ENCODE peak calls at places on chromosomes 6 and 20, in five cellular contexts. X, L, I, D and U are unnamed samples.

GRCh38 chr20:36167826-36168634 is 13.5 kb downstream of the EPB41L1 start:
- DNase-seq in X (peak; percentile 59), L (no peak), I (no peak), D (no peak), U (peak; percentile 72)

GRCh38 chr6:42184475-42184874 is 10.3 kb downstream of the GUCA1B start:
- DNase-seq in X (no peak), L (no peak), I (no peak), D (no peak), U (no peak)

GRCh38 chr6:117555882-117556498 is 46.3 kb downstream of the GOPC start:
- DNase-seq in X (peak; percentile 52), L (no peak), I (no peak), D (no peak), U (peak; percentile 63)

GRCh38 chr6:31901415-31901952 is 402 bp downstream of the ZBTB12 start:
- DNase-seq in X (peak; percentile 59), L (no peak), I (no peak), D (peak; percentile 81), U (peak; percentile 45)

GRCh38 chr6:15504040-15504491 is 158.8 kb downstream of the DTNBP1 start:
- DNase-seq in X (peak; percentile 35), L (no peak), I (no peak), D (no peak), U (peak; percentile 35)

GRCh38 chr20:10282930-10283556 is 64.4 kb downstream of the SNAP25 start:
- DNase-seq in X (peak; percentile 11), L (no peak), I (peak; percentile 42), D (no peak), U (peak; percentile 6)

GRCh38 chr6:161544801-161545490 is 271.1 kb upstream of the AGPAT4 start:
- DNase-seq in X (no peak), L (no peak), I (no peak), D (no peak), U (no peak)

GRCh38 chr6:88670369-88670768 is 293.0 kb downstream of the RNGTT start:
- DNase-seq in X (no peak), L (no peak), I (no peak), D (no peak), U (no peak)

GRCh38 chr20:25309395-25310267 is 61.7 kb downstream of the PYGB start:
- DNase-seq in X (peak; percentile 56), L (no peak), I (peak; percentile 62), D (peak; percentile 75), U (peak; percentile 74)

GRCh38 chr6:11142296-11143027 is 30.9 kb upstream of the ERVFRD-1 start:
- DNase-seq in X (no peak), L (no peak), I (no peak), D (no peak), U (no peak)

GRCh38 chr6:168648240-168648639 is 207.3 kb downstream of the SMOC2 start:
- DNase-seq in X (no peak), L (no peak), I (no peak), D (no peak), U (no peak)

GRCh38 chr6:11439017-11439420 is 98.5 kb upstream of the TMEM170B start:
- DNase-seq in X (peak; percentile 73), L (no peak), I (no peak), D (no peak), U (peak; percentile 22)

GRCh38 chr20:57391439-57392129 is 388 bp downstream of the RBM38 start:
- DNase-seq in X (peak; percentile 15), L (no peak), I (no peak), D (peak; percentile 63), U (peak; percentile 11)

GRCh38 chr6:20608371-20608770 is 74.1 kb downstream of the CDKAL1 start:
- DNase-seq in X (no peak), L (no peak), I (no peak), D (no peak), U (no peak)

GRCh38 chr6:34491091-34491430 is 25.2 kb downstream of the PACSIN1 start:
- DNase-seq in X (peak; percentile 48), L (no peak), I (peak; percentile 11), D (no peak), U (peak; percentile 56)

GRCh38 chr6:57069228-57069627 is 20.8 kb upstream of the ZNF451 start:
- DNase-seq in X (no peak), L (no peak), I (no peak), D (no peak), U (peak; percentile 23)

GRCh38 chr20:32685541-32686529 is 12.1 kb upstream of the C20orf203 start:
- DNase-seq in X (peak; percentile 86), L (no peak), I (peak; percentile 84), D (no peak), U (peak; percentile 96)

GRCh38 chr20:25058051-25058796 is at the start of gene ACSS1:
- DNase-seq in X (peak; percentile 53), L (peak; percentile 62), I (no peak), D (peak; percentile 84), U (peak; percentile 34)

GRCh38 chr6:161265554-161265953 is 8.3 kb downstream of the AGPAT4 start:
- DNase-seq in X (no peak), L (no peak), I (no peak), D (no peak), U (no peak)

GRCh38 chr6:136225496-136225895 is 24.6 kb downstream of the MTFR2 start:
- DNase-seq in X (no peak), L (no peak), I (no peak), D (no peak), U (no peak)

GRCh38 chr20:58447733-58448391 is 58.8 kb downstream of the VAPB start:
- DNase-seq in X (peak; percentile 72), L (no peak), I (no peak), D (peak; percentile 62), U (peak; percentile 62)

GRCh38 chr6:247353-247752 is 44.9 kb upstream of the DUSP22 start:
- DNase-seq in X (no peak), L (no peak), I (no peak), D (no peak), U (no peak)

GRCh38 chr20:3815703-3816315 is 4.5 kb upstream of the AP5S1 start:
- DNase-seq in X (no peak), L (no peak), I (no peak), D (no peak), U (no peak)

GRCh38 chr6:37862992-37863391 is 43.5 kb downstream of the ZFAND3 start:
- DNase-seq in X (no peak), L (no peak), I (peak; percentile 62), D (no peak), U (peak; percentile 59)

GRCh38 chr20:37075932-37076685 is 19.7 kb downstream of the RBL1 start:
- DNase-seq in X (no peak), L (no peak), I (no peak), D (no peak), U (no peak)

DNA sequence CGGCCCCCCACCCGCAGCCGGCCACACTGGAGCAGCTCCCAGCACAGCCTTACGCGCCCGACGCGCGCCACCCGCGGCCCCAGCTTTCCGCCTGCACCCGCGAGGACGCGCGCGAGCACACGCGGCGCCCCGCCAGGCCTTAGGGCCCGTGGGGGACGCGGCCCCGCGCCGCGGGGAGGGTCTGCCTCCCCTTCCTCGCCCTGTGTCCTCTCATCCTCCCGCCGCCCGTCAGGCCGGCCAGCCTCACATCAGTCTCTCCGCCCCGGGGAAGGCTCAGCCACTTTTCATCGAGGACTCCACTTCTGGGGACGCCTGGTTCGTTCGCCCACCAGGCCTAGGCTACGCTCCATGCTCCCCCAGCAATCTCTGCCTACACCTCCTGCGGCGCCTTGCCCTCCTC is 12.6 kb upstream of the SLC22A7 start:
- DNase-seq in X (no peak), L (no peak), I (no peak), D (no peak), U (no peak)
- H3K4me3 ChIP-seq in X (no peak overlapping the region), L (no peak overlapping the region), I (no peak overlapping the region), D (no peak overlapping the region), U (no peak overlapping the region)

DNA sequence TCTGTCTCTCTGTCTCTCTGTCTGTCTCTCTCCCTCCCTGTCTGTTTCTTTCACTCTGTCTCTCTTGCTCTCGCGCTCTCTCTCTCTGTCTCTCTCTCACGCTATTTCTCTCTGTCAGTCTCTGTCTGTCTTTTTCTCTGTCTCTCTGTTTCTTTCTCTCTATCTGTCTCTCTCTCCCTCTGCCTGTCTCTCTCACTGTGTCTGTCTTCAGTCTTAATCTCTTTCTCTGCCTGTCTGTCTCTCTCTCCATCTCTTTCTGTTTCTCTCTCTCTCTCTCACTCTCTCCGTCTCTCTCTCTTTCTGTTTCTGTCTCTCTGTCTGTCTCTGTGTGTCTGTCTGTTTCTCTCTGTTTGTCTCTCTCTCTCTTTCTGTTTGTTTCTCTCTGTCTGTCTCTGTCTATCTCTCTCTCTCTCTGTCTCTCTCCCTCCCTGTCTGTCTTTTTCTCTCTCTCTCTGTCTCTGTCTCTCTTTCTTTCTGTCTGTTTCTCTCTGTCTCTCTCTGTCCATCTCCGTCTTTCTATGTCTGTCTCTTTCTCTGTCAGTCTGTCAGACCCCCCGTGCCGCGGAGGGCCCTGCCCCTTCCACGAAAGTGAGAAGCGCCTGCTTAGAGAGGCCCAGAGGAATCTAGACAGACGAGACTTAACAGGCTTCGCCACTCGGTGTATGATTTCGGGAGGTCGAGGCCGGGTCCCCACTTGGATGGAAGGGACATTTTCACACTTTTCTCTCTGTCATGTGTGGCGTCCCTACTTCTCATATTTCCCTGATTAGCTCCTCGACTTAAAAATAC is 346.3 kb upstream of the DEFB115 start:
- DNase-seq in X (no peak), L (no peak), I (no peak), D (no peak), U (no peak)
- H3K4me3 ChIP-seq in X (no peak overlapping the region), L (no peak overlapping the region), I (no peak overlapping the region), D (no peak overlapping the region), U (no peak overlapping the region)

DNA sequence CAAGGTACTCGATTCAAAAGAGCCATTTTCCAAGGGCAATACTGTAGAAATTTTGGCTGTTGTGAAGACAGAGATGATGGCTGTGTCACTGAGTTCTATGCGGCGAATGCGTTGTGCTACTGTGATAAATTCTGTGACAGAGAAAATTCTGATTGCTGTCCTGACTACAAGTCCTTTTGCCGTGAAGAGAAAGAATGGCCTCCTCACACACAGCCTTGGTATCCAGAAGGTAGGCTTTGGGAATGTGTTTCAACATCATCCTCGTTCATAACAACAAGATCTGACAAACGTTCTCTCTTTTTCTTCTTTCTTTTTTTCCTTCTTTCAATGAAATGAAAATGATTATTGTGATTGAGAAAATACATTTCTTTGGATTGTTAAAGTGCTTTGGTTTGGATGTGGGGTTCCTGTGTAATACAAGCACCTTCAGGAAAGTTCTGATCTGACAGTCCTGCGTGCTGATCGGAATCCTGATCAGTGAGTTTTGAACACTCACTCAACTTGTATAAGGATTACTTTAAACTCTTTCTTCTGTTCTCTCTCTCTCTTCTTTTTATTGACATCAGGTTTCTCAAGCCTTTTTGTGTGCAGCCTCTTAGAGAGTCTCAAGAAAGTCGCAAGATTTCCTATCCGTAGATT is 555 bp downstream of the TINAG start:
- DNase-seq in X (no peak), L (no peak), I (no peak), D (no peak), U (no peak)
- H3K4me3 ChIP-seq in X (no peak overlapping the region), L (no peak overlapping the region), I (no peak overlapping the region), D (peak overlapping the region; percentile 4), U (no peak overlapping the region)

DNA sequence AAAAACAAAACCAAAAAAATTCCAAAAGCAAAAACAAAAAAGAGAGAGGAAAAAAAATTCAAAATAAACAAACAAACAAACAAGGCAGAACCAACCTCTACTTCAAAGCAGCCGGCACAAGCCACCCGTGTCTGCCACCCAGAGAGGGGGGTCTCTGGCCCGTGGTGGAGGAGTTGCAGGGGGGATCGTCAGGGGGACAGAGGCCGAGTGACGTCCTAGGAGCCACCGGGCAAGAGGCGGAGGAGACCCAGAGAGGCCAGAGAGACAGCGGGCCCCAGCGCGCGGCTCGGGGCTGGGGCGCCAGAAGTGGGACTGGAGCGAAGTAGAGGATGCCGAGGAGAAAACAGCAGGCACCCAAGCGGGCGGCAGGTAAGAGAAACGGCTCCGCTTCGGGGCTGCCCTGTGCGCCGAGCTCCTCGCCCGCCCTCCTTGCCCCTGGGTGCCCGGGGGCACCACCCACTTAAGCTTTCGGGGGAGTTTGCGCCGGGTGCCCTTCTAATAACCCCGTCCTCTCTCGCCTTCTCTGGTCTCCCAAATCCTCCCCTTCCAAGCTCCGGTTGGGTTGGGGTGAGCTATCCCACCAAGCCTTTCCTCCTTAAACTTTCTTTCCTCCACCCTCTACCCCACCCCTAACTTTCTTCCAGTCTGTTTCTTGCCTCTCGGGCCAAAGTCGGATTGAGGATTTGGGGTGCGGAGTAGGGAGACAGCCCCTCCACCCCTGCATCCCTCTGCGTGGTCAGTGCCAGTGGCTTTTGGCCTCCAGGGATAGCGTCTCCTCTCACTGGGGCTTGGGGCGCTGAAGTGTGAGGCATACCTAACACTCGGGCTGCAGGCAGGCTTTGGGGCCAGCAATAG is 1.0 kb downstream of the TSHZ2 start:
- DNase-seq in X (no peak), L (no peak), I (no peak), D (peak; percentile 21), U (no peak)
- H3K4me3 ChIP-seq in X (peak overlapping the region; percentile 59), L (no peak overlapping the region), I (peak overlapping the region; percentile 33), D (no peak overlapping the region), U (peak overlapping the region; percentile 58)